ENCODE peak calls at places on chromosomes 3 and 15, in eight cellular contexts. X, M, N, A, L, E, Q and U are unnamed samples.

GRCh38 chr3:178966299-178967183 is 105.1 kb downstream of the ZMAT3 start:
- DNase-seq in X (no peak), M (no peak), N (no peak), A (peak), L (no peak), E (no peak), Q (no peak), U (no peak)

GRCh38 chr3:132134611-132135010 is 99.8 kb upstream of the CPNE4 start:
- DNase-seq in X (no peak), M (no peak), N (peak), A (no peak), L (no peak), E (no peak), Q (no peak), U (no peak)

GRCh38 chr3:104273046-104273649 is 1093.6 kb upstream of the ALCAM start:
- DNase-seq in X (no peak), M (peak), N (no peak), A (no peak), L (no peak), E (no peak), Q (no peak), U (no peak)

GRCh38 chr3:134231131-134231530 is 19.5 kb downstream of the RYK start:
- DNase-seq in X (no peak), M (no peak), N (no peak), A (no peak), L (no peak), E (no peak), Q (no peak), U (no peak)

GRCh38 chr3:50256978-50257890 is 11.7 kb upstream of the SEMA3B start:
- DNase-seq in X (no peak), M (no peak), N (no peak), A (no peak), L (peak), E (no peak), Q (no peak), U (peak)

GRCh38 chr3:107106316-107106715 is 270.9 kb upstream of the CCDC54 start:
- DNase-seq in X (no peak), M (no peak), N (peak), A (no peak), L (no peak), E (no peak), Q (no peak), U (no peak)

GRCh38 chr3:134317106-134317947 is 56.9 kb downstream of the AMOTL2 start:
- DNase-seq in X (no peak), M (no peak), N (peak), A (no peak), L (no peak), E (no peak), Q (no peak), U (no peak)

GRCh38 chr15:34109775-34110663 is 8.1 kb downstream of the PGBD4 start:
- DNase-seq in X (no peak), M (peak), N (no peak), A (no peak), L (no peak), E (no peak), Q (no peak), U (no peak)

GRCh38 chr3:159158213-159158612 is 356.4 kb downstream of the MFSD1 start:
- DNase-seq in X (no peak), M (no peak), N (no peak), A (no peak), L (no peak), E (no peak), Q (no peak), U (no peak)